ENCODE peak calls at places on chromosomes 11 and 22, in nine cellular contexts. J is IMR-90, O is heart left ventricle, Q is H1, G is testis, S is tibial nerve, I is spleen, U is body of pancreas, E is A549. M is an unnamed sample.

GRCh38 chr22:45919504-45920286 is 57.3 kb downstream of the WNT7B start:
- DNase-seq in S (no peak), E (no peak), O (no peak), Q (no peak), G (no peak), J (no peak), I (no peak), U (peak; percentile 63), M (no peak)

GRCh38 chr11:66336234-66337102 is at the start of gene RIN1:
- DNase-seq in S (no peak), O (peak; percentile 59), J (peak; percentile 99), I (peak; percentile 87), G (no peak), U (peak; percentile 75), E (peak; percentile 86), Q (peak; percentile 77), M (peak; percentile 98)

GRCh38 chr22:46290843-46291785 is 5.6 kb upstream of the GTSE1 start:
- DNase-seq in J (no peak), I (peak; percentile 74), U (no peak), S (no peak), O (no peak), G (no peak), Q (no peak), E (no peak), M (no peak)

GRCh38 chr11:1622076-1622475 is at the start of gene KRTAP5-4:
- DNase-seq in J (no peak), G (no peak), E (no peak), O (no peak), Q (no peak), S (no peak), U (no peak), I (no peak), M (no peak)

GRCh38 chr11:10441652-10442503 is 13.2 kb upstream of the AMPD3 start:
- DNase-seq in S (no peak), J (no peak), I (no peak), U (no peak), O (no peak), Q (no peak), E (no peak), G (no peak), M (no peak)

GRCh38 chr22:19109198-19110063 is 12.8 kb downstream of the DGCR2 start:
- DNase-seq in U (peak; percentile 79), G (no peak), E (peak; percentile 22), S (no peak), O (no peak), Q (no peak), J (peak; percentile 64), I (no peak), M (no peak)

GRCh38 chr11:26322335-26323067 is 9.4 kb upstream of the ANO3 start:
- DNase-seq in G (no peak), Q (no peak), J (no peak), O (no peak), S (no peak), E (no peak), U (no peak), I (no peak), M (no peak)

GRCh38 chr22:29377979-29378378 is 10.4 kb downstream of the AP1B1 start:
- DNase-seq in O (no peak), J (no peak), S (no peak), Q (no peak), G (no peak), I (no peak), E (no peak), U (peak; percentile 94), M (no peak)

GRCh38 chr11:17799147-17799546 is 64.6 kb downstream of the KCNC1 start:
- DNase-seq in E (no peak), S (no peak), G (no peak), J (no peak), I (no peak), O (no peak), Q (no peak), U (no peak), M (no peak)

GRCh38 chr11:111417011-111417765 is 38.1 kb upstream of the POU2AF1 start:
- DNase-seq in E (no peak), J (peak; percentile 73), Q (no peak), G (no peak), I (peak; percentile 83), O (no peak), U (no peak), S (no peak), M (no peak)

GRCh38 chr11:83008581-83008923 is 63.1 kb downstream of the RAB30 start:
- DNase-seq in G (no peak), J (peak; percentile 70), Q (no peak), S (no peak), I (no peak), U (no peak), E (no peak), O (no peak), M (peak; percentile 44)

DNA sequence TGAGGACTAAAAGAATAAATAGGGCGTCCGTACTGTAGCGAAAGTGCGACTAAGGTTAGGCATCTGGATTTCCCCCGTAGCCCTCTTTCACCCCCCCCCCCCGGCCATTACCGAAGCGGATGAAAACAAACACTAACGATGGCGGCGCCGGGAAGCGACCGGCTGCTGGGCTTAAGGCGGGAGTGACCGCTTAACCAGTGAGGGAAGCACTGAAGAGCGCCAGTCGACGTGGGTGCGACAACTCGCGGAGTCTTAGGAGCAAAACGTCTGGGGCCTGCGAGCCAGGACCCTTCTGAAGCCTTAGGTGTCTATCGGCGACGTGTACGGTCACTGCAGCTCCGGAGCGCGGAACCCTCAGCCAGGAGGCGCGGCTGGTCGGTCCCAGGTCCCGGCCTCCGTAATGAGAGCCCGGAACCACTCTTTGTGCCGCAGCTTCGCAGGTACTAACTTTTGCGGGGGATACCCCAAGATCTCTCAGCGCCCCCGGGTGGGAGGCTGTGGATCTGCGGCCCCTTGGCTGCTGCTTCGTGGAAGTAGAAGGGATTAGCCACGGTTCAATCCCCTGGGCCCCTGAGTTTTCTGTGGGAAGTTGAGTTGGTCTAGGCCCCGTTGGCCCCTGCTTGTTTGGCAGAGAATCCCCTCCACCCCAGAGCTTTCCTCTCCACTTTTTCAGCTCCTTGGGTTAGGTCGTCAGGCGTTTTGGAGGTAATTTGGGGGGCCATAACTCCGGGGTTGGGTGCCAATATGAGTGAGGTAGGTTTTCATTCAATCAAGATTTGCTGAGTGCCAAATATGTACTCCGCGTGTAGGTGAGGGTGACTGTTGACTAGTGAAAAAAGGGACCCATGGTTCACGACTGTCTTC is at the start of gene ATG13:
- DNase-seq in S (peak; percentile 73), E (peak; percentile 83), Q (peak; percentile 85), U (peak; percentile 82), G (peak; percentile 82), I (peak; percentile 93), J (peak; percentile 67), O (peak; percentile 77), M (peak; percentile 75)
- TF ChIP-seq POLR2A in S (no peak), E (no peak), Q (peak; percentile 86), U (no peak), G (no peak), I (no peak), J (peak; percentile 68), O (no peak), M (no peak)

DNA sequence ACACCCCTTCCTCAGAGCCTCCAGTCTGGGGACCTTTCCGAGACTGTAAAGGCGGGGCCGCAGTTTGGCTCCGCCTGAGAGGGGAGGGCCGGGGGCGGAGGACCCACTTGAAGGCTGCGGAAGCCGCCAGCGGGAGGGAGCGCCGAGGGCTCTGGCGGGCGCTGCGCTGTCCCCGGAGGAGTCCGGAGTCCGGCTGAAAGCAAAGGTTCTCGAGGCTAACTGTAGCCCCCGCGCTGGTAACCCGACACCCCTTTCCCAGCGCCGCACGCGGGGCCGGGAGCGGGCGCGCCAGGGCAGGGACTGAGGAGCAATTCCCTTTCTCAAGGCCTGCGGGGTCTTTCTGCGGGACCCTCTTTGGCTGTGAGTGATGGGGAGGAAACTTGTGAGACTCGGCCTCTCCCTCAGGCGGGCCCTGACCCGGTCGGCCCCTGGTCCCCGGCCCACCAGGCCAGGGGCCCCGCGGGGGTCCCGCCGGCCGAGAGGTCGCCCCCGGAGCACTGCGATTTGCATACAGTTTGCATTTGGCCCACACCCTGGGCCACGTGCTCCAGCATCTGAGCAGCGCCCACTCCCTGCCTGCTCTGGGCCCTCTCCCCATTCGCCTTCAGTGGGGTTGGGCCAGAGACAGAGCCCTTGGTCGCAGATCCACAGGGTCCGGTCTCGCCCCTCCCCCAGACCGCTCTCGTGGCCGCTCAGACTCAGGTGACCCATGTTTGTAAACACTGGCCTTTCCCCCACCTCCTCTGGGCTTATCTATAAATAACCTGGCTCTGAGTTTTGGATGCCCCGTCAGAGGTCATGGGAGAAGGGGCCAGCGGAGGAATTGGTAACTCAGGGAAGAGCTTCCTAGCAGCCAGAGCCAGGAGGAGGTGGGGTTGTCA is 519 bp upstream of the ART5 start:
- DNase-seq in O (peak; percentile 91), I (peak; percentile 86), Q (peak; percentile 95), U (peak; percentile 86), S (peak; percentile 33), J (peak; percentile 58), E (peak; percentile 80), G (peak; percentile 80), M (peak; percentile 62)
- TF ChIP-seq POLR2A in O (peak; percentile 75), I (no peak), Q (peak; percentile 93), U (no peak), S (no peak), J (no peak), E (no peak), G (no peak), M (no peak)

GRCh38 chr11:126327280-126328000 is 23.6 kb downstream of the DCPS start:
- DNase-seq in Q (no peak), I (peak; percentile 52), O (no peak), U (no peak), E (no peak), J (no peak), G (no peak), S (no peak), M (no peak)
- TF ChIP-seq POLR2A in Q (no peak), I (no peak), O (no peak), U (no peak), E (no peak), J (no peak), G (no peak), S (no peak), M (no peak)

GRCh38 chr11:117985953-117986887 is at the start of gene IL10RA:
- DNase-seq in G (peak; percentile 78), E (peak; percentile 40), S (peak; percentile 39), J (peak; percentile 20), U (peak; percentile 84), Q (peak; percentile 93), O (peak; percentile 90), I (peak; percentile 98), M (no peak)
- TF ChIP-seq POLR2A in G (no peak), E (no peak), S (peak; percentile 74), J (no peak), U (peak; percentile 13), Q (peak; percentile 41), O (peak; percentile 77), I (peak; percentile 95), M (no peak)

GRCh38 chr22:50306753-50307749 is at the start of gene PLXNB2:
- DNase-seq in G (peak; percentile 86), U (peak; percentile 85), J (peak; percentile 80), E (peak; percentile 77), Q (peak; percentile 78), O (peak; percentile 92), S (peak; percentile 64), I (no peak), M (no peak)
- TF ChIP-seq POLR2A in G (no peak), U (no peak), J (peak; percentile 69), E (peak; percentile 53), Q (peak; percentile 20), O (peak; percentile 40), S (no peak), I (no peak), M (peak; percentile 73)

M was measured in H54.